ENCODE peak calls at places on chromosomes 1 and 21, in nine cellular contexts. One of them, this sample, is unnamed.

GRCh38 chr1:89998306-89998705 is 3.4 kb downstream of the ZNF326 start:
- DNase-seq in tibial nerve: no peak
- DNase-seq in ovary: no peak
- DNase-seq in upper lobe of left lung: no peak
- DNase-seq in esophagus muscularis mucosa: no peak
- DNase-seq in suprapubic skin: no peak
- DNase-seq in SK-N-SH: no peak
- DNase-seq in stomach: no peak
- DNase-seq in GM12878: no peak
- DNase-seq in this sample: no peak

GRCh38 chr1:154941332-154941995 is 4.9 kb upstream of the PMVK start:
- DNase-seq in ovary: peak; percentile 84
- DNase-seq in stomach: peak; percentile 48
- DNase-seq in tibial nerve: no peak
- DNase-seq in GM12878: no peak
- DNase-seq in suprapubic skin: no peak
- DNase-seq in esophagus muscularis mucosa: no peak
- DNase-seq in upper lobe of left lung: peak; percentile 24
- DNase-seq in SK-N-SH: peak; percentile 65
- DNase-seq in this sample: no peak

GRCh38 chr1:170075186-170075585 is 691 bp upstream of the KIFAP3 start:
- DNase-seq in esophagus muscularis mucosa: no peak
- DNase-seq in stomach: no peak
- DNase-seq in upper lobe of left lung: no peak
- DNase-seq in tibial nerve: no peak
- DNase-seq in GM12878: no peak
- DNase-seq in suprapubic skin: no peak
- DNase-seq in SK-N-SH: no peak
- DNase-seq in ovary: peak; percentile 26
- DNase-seq in this sample: no peak

GRCh38 chr1:143720087-143721023 is 251.4 kb downstream of the FAM72C start:
- DNase-seq in ovary: no peak
- DNase-seq in GM12878: no peak
- DNase-seq in stomach: no peak
- DNase-seq in suprapubic skin: no peak
- DNase-seq in esophagus muscularis mucosa: no peak
- DNase-seq in SK-N-SH: no peak
- DNase-seq in upper lobe of left lung: peak; percentile 62
- DNase-seq in tibial nerve: no peak
- DNase-seq in this sample: peak; percentile 44

GRCh38 chr1:83815348-83815747 is 183.6 kb downstream of the TTLL7 start:
- DNase-seq in tibial nerve: no peak
- DNase-seq in GM12878: no peak
- DNase-seq in esophagus muscularis mucosa: no peak
- DNase-seq in SK-N-SH: no peak
- DNase-seq in ovary: no peak
- DNase-seq in stomach: no peak
- DNase-seq in upper lobe of left lung: no peak
- DNase-seq in suprapubic skin: no peak
- DNase-seq in this sample: no peak

GRCh38 chr1:34753163-34753562 is 1.7 kb upstream of the GJB5 start:
- DNase-seq in GM12878: no peak
- DNase-seq in esophagus muscularis mucosa: no peak
- DNase-seq in ovary: no peak
- DNase-seq in stomach: no peak
- DNase-seq in suprapubic skin: no peak
- DNase-seq in upper lobe of left lung: no peak
- DNase-seq in tibial nerve: no peak
- DNase-seq in SK-N-SH: no peak
- DNase-seq in this sample: no peak

GRCh38 chr1:43573066-43573799 is 42.5 kb downstream of the PTPRF start:
- DNase-seq in esophagus muscularis mucosa: no peak
- DNase-seq in upper lobe of left lung: no peak
- DNase-seq in SK-N-SH: no peak
- DNase-seq in tibial nerve: no peak
- DNase-seq in ovary: no peak
- DNase-seq in GM12878: no peak
- DNase-seq in suprapubic skin: no peak
- DNase-seq in stomach: no peak
- DNase-seq in this sample: no peak

GRCh38 chr1:55276671-55277376 is 61.7 kb upstream of the USP24 start:
- DNase-seq in tibial nerve: peak; percentile 28
- DNase-seq in esophagus muscularis mucosa: no peak
- DNase-seq in SK-N-SH: no peak
- DNase-seq in ovary: no peak
- DNase-seq in suprapubic skin: no peak
- DNase-seq in GM12878: no peak
- DNase-seq in stomach: no peak
- DNase-seq in upper lobe of left lung: no peak
- DNase-seq in this sample: no peak

GRCh38 chr1:54922921-54923421 is 36.0 kb upstream of the DHCR24 start:
- DNase-seq in stomach: peak; percentile 33
- DNase-seq in ovary: no peak
- DNase-seq in tibial nerve: no peak
- DNase-seq in SK-N-SH: no peak
- DNase-seq in upper lobe of left lung: no peak
- DNase-seq in GM12878: no peak
- DNase-seq in suprapubic skin: no peak
- DNase-seq in esophagus muscularis mucosa: no peak
- DNase-seq in this sample: no peak

GRCh38 chr1:10726355-10726754 is 70.1 kb downstream of the CASZ1 start:
- DNase-seq in esophagus muscularis mucosa: no peak
- DNase-seq in SK-N-SH: no peak
- DNase-seq in stomach: peak; percentile 94
- DNase-seq in tibial nerve: no peak
- DNase-seq in suprapubic skin: no peak
- DNase-seq in ovary: no peak
- DNase-seq in upper lobe of left lung: peak; percentile 87
- DNase-seq in GM12878: no peak
- DNase-seq in this sample: peak; percentile 37

GRCh38 chr1:222171005-222171404 is 376.9 kb downstream of the HHIPL2 start:
- DNase-seq in SK-N-SH: peak; percentile 29
- DNase-seq in ovary: no peak
- DNase-seq in esophagus muscularis mucosa: no peak
- DNase-seq in tibial nerve: no peak
- DNase-seq in stomach: no peak
- DNase-seq in upper lobe of left lung: no peak
- DNase-seq in suprapubic skin: no peak
- DNase-seq in GM12878: peak; percentile 23
- DNase-seq in this sample: no peak

GRCh38 chr1:18636762-18637552 is 6.3 kb downstream of the PAX7 start:
- DNase-seq in ovary: no peak
- DNase-seq in upper lobe of left lung: peak; percentile 69
- DNase-seq in suprapubic skin: no peak
- DNase-seq in tibial nerve: no peak
- DNase-seq in stomach: no peak
- DNase-seq in esophagus muscularis mucosa: no peak
- DNase-seq in SK-N-SH: peak; percentile 52
- DNase-seq in GM12878: no peak
- DNase-seq in this sample: no peak

GRCh38 chr1:12580054-12580887 is 37.7 kb downstream of the DHRS3 start:
- DNase-seq in suprapubic skin: no peak
- DNase-seq in SK-N-SH: no peak
- DNase-seq in esophagus muscularis mucosa: no peak
- DNase-seq in stomach: no peak
- DNase-seq in GM12878: no peak
- DNase-seq in upper lobe of left lung: no peak
- DNase-seq in ovary: no peak
- DNase-seq in tibial nerve: no peak
- DNase-seq in this sample: no peak

GRCh38 chr21:25199944-25200343 is 407.3 kb downstream of the MRPL39 start:
- DNase-seq in tibial nerve: no peak
- DNase-seq in stomach: no peak
- DNase-seq in esophagus muscularis mucosa: no peak
- DNase-seq in SK-N-SH: no peak
- DNase-seq in suprapubic skin: no peak
- DNase-seq in GM12878: no peak
- DNase-seq in upper lobe of left lung: no peak
- DNase-seq in ovary: no peak
- DNase-seq in this sample: no peak

GRCh38 chr1:200090252-200091159 is 63.0 kb downstream of the NR5A2 start:
- DNase-seq in SK-N-SH: no peak
- DNase-seq in tibial nerve: no peak
- DNase-seq in stomach: no peak
- DNase-seq in GM12878: no peak
- DNase-seq in suprapubic skin: no peak
- DNase-seq in upper lobe of left lung: no peak
- DNase-seq in esophagus muscularis mucosa: no peak
- DNase-seq in ovary: no peak
- DNase-seq in this sample: no peak

GRCh38 chr1:115082949-115083348 is 6.4 kb downstream of the TSPAN2 start:
- DNase-seq in suprapubic skin: no peak
- DNase-seq in upper lobe of left lung: no peak
- DNase-seq in esophagus muscularis mucosa: no peak
- DNase-seq in GM12878: no peak
- DNase-seq in SK-N-SH: no peak
- DNase-seq in tibial nerve: no peak
- DNase-seq in stomach: no peak
- DNase-seq in ovary: no peak
- DNase-seq in this sample: no peak

GRCh38 chr21:46322351-46323226 is 1.1 kb downstream of the C21orf58 start:
- DNase-seq in suprapubic skin: no peak
- DNase-seq in tibial nerve: no peak
- DNase-seq in stomach: no peak
- DNase-seq in esophagus muscularis mucosa: no peak
- DNase-seq in upper lobe of left lung: peak; percentile 83
- DNase-seq in SK-N-SH: no peak
- DNase-seq in ovary: peak; percentile 46
- DNase-seq in GM12878: no peak
- DNase-seq in this sample: no peak

GRCh38 chr1:70819231-70819630 is 228.4 kb downstream of the PTGER3 start:
- DNase-seq in stomach: no peak
- DNase-seq in upper lobe of left lung: no peak
- DNase-seq in tibial nerve: no peak
- DNase-seq in SK-N-SH: no peak
- DNase-seq in esophagus muscularis mucosa: no peak
- DNase-seq in suprapubic skin: no peak
- DNase-seq in ovary: no peak
- DNase-seq in GM12878: no peak
- DNase-seq in this sample: no peak

DNA sequence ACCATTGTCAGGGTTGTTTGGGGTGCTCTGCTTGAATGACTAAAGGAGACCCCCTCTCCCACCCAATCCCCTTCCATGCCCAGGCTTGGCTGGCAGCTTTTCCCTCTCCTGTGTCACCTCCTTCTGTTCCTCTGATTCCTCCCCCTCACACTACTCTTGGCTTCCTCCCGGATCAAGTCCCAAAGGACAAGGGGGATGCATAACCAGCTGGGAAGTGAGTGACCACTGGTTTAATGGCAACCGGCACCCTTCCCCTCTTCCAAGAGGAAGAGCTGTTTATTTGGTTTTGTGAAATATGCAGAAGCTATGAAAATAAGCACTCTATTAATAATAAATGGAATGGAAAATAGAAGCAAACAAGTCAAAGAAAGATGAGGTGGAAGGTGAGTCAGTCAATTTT is 322.6 kb downstream of the SIPA1L2 start:
- DNase-seq in upper lobe of left lung: no peak
- DNase-seq in SK-N-SH: no peak
- DNase-seq in ovary: no peak
- DNase-seq in stomach: no peak
- DNase-seq in suprapubic skin: no peak
- DNase-seq in GM12878: no peak
- DNase-seq in tibial nerve: no peak
- DNase-seq in esophagus muscularis mucosa: no peak
- DNase-seq in this sample: no peak
- TF ChIP-seq EP300 in upper lobe of left lung: no peak
- TF ChIP-seq EP300 in SK-N-SH: no peak
- TF ChIP-seq EP300 in ovary: no peak
- TF ChIP-seq EP300 in stomach: no peak
- TF ChIP-seq EP300 in suprapubic skin: no peak
- TF ChIP-seq EP300 in GM12878: no peak
- TF ChIP-seq EP300 in tibial nerve: no peak
- TF ChIP-seq EP300 in esophagus muscularis mucosa: no peak
- TF ChIP-seq EP300 in this sample: no peak

DNA sequence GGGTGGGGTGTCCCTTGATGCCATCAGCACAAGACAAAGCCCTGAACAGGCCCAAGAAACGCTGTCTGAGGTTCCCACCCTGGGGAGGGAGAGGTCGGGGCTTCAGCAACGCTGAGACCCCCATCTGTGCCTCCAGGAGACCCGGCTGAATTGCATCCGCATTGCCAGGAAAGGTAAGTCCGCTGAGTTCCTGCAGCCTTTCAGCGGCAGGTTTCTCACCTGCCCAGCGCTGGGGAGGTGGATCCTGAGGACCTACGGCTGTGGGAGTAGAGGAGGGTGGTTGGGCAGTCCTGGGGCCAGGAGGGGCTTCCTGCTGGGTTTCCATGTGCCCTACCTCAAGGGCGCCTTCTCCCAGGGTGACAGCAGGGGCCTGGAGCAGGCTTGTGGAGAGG is 47.5 kb downstream of the PTPRU start:
- DNase-seq in GM12878: no peak
- DNase-seq in upper lobe of left lung: no peak
- DNase-seq in ovary: no peak
- DNase-seq in tibial nerve: no peak
- DNase-seq in SK-N-SH: no peak
- DNase-seq in esophagus muscularis mucosa: no peak
- DNase-seq in suprapubic skin: peak; percentile 59
- DNase-seq in stomach: no peak
- DNase-seq in this sample: no peak
- H3K4me3 ChIP-seq in GM12878: no peak overlapping the region
- H3K4me3 ChIP-seq in upper lobe of left lung: no peak overlapping the region
- H3K4me3 ChIP-seq in ovary: no peak overlapping the region
- H3K4me3 ChIP-seq in tibial nerve: no peak overlapping the region
- H3K4me3 ChIP-seq in SK-N-SH: no peak overlapping the region
- H3K4me3 ChIP-seq in esophagus muscularis mucosa: peak overlapping the region; percentile 4
- H3K4me3 ChIP-seq in suprapubic skin: no peak overlapping the region
- H3K4me3 ChIP-seq in stomach: no peak overlapping the region
- H3K4me3 ChIP-seq in this sample: no peak overlapping the region

GRCh38 chr1:208369658-208370057 is 125.5 kb upstream of the PLXNA2 start:
- DNase-seq in upper lobe of left lung: no peak
- DNase-seq in suprapubic skin: no peak
- DNase-seq in stomach: no peak
- DNase-seq in esophagus muscularis mucosa: no peak
- DNase-seq in ovary: no peak
- DNase-seq in tibial nerve: no peak
- DNase-seq in SK-N-SH: no peak
- DNase-seq in GM12878: no peak
- DNase-seq in this sample: no peak
- H3K27me3 ChIP-seq in upper lobe of left lung: no peaks in the 10 kb centered on the region
- H3K27me3 ChIP-seq in suprapubic skin: peaks cover 6% of the 10 kb centered on the region
- H3K27me3 ChIP-seq in stomach: no peaks in the 10 kb centered on the region
- H3K27me3 ChIP-seq in esophagus muscularis mucosa: peaks cover 4% of the 10 kb centered on the region
- H3K27me3 ChIP-seq in ovary: no peaks in the 10 kb centered on the region
- H3K27me3 ChIP-seq in tibial nerve: no peaks in the 10 kb centered on the region
- H3K27me3 ChIP-seq in SK-N-SH: no peaks in the 10 kb centered on the region
- H3K27me3 ChIP-seq in GM12878: no peaks in the 10 kb centered on the region
- H3K27me3 ChIP-seq in this sample: no peaks in the 10 kb centered on the region

DNA sequence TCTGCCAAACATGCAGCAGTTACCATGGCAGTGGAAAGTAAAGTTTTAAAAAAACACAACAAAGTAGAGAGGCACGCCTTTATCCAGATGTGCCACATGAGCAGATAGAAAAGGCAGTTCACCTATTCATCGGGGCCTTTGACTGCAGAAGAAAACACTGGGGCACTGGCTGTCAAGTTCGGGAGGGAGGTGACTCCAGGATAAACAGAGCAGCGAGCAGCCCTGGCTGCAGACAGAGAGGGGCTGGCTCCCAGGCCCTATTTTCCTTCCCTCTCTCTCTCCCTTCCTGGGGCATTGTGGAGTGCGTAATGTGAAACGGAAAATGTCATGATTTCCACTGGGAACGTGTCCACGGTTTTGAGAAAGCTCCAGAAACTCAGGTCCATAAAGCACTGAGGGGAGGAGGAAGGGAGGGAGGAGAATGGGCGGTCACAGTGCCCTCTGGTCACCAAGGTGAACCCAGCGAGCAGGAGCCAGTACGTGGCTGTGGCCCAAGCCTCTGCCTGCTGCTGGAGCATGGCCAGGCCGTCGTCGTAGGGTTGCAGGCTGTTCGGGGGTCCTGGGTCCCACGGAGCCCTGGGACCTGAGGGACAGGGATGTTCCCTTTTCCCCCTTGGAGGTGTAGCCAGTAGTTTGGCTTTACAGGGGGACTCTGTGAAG is 114.7 kb upstream of the IRF2BP2 start:
- DNase-seq in esophagus muscularis mucosa: peak; percentile 95
- DNase-seq in GM12878: no peak
- DNase-seq in suprapubic skin: peak; percentile 90
- DNase-seq in upper lobe of left lung: peak; percentile 83
- DNase-seq in SK-N-SH: peak; percentile 75
- DNase-seq in tibial nerve: peak; percentile 59
- DNase-seq in ovary: peak; percentile 82
- DNase-seq in stomach: peak; percentile 82
- DNase-seq in this sample: peak; percentile 71
- TF ChIP-seq EP300 in esophagus muscularis mucosa: peak; percentile 35
- TF ChIP-seq EP300 in GM12878: no peak
- TF ChIP-seq EP300 in suprapubic skin: peak; percentile 5
- TF ChIP-seq EP300 in upper lobe of left lung: no peak
- TF ChIP-seq EP300 in SK-N-SH: no peak
- TF ChIP-seq EP300 in tibial nerve: no peak
- TF ChIP-seq EP300 in ovary: no peak
- TF ChIP-seq EP300 in stomach: peak; percentile 57
- TF ChIP-seq EP300 in this sample: no peak